ENCODE peak calls at places on chromosomes 11 and 22, in five cellular contexts. L is choroid plexus epithelial cell, F is GM23338, P is WERI-Rb-1, W is AG09319. C is an unnamed sample.

GRCh38 chr11:14773755-14774154 is 118.3 kb downstream of the CYP2R1 start:
- DNase-seq in W (no peak), P (no peak), F (peak), L (peak), C (peak)

GRCh38 chr11:38582151-38582550 is 1984.1 kb upstream of the RAG2 start:
- DNase-seq in W (no peak), P (no peak), F (no peak), L (peak), C (no peak)

GRCh38 chr11:35529971-35530495 is 4.6 kb upstream of the PAMR1 start:
- DNase-seq in P (no peak), W (peak), L (peak), F (no peak), C (no peak)

GRCh38 chr11:104826772-104827171 is 71.5 kb downstream of the CASP12 start:
- DNase-seq in P (no peak), W (no peak), L (no peak), F (no peak), C (no peak)

GRCh38 chr22:36160499-36160942 is at the start of gene APOL3:
- DNase-seq in L (peak), F (no peak), W (no peak), P (no peak), C (no peak)

GRCh38 chr11:45698777-45699497 is 33.5 kb upstream of the CHST1 start:
- DNase-seq in W (no peak), F (no peak), P (no peak), L (no peak), C (no peak)

GRCh38 chr11:130480166-130480565 is 31.7 kb downstream of the ADAMTS15 start:
- DNase-seq in F (no peak), L (peak), P (no peak), W (no peak), C (no peak)

GRCh38 chr22:50702821-50703725 is 30.4 kb downstream of the SHANK3 start:
- DNase-seq in L (no peak), P (no peak), F (no peak), W (no peak), C (no peak)

GRCh38 chr11:102120437-102120935 is 10.2 kb downstream of the YAP1 start:
- DNase-seq in W (no peak), F (peak), P (no peak), L (no peak), C (no peak)

GRCh38 chr22:37210041-37210803 is 2.1 kb downstream of the SSTR3 start:
- DNase-seq in P (no peak), F (no peak), L (no peak), W (no peak), C (no peak)

GRCh38 chr11:82676483-82677094 is 57.1 kb downstream of the FAM181B start:
- DNase-seq in F (peak), L (peak), P (no peak), W (no peak), C (no peak)

GRCh38 chr11:31958086-31958735 is 132.7 kb upstream of the RCN1 start:
- DNase-seq in W (no peak), F (peak), L (peak), P (peak), C (peak)

GRCh38 chr11:12769834-12770345 is 95.7 kb downstream of the TEAD1 start:
- DNase-seq in W (no peak), P (no peak), L (peak), F (peak), C (no peak)

GRCh38 chr11:112731538-112731937 is 229.7 kb upstream of the NCAM1 start:
- DNase-seq in F (no peak), P (no peak), L (no peak), W (no peak), C (no peak)

GRCh38 chr11:46363031-46363407 is 15.8 kb downstream of the DGKZ start:
- DNase-seq in P (peak), W (no peak), L (peak), F (no peak), C (peak)

GRCh38 chr22:20637740-20638139 is 130.3 kb downstream of the MED15 start:
- DNase-seq in W (no peak), L (no peak), P (no peak), F (no peak), C (no peak)

GRCh38 chr11:124543145-124543544 is 309 bp downstream of the OR8B12 start:
- DNase-seq in W (no peak), L (no peak), P (no peak), F (no peak), C (no peak)

GRCh38 chr11:719214-720016 is 13.4 kb downstream of the EPS8L2 start:
- DNase-seq in P (no peak), F (no peak), W (no peak), L (no peak), C (no peak)

GRCh38 chr11:23314162-23314561 is 453.9 kb upstream of the CCDC179 start:
- DNase-seq in W (no peak), P (no peak), L (no peak), F (no peak), C (no peak)

GRCh38 chr11:70494559-70495350 is 96.4 kb downstream of the CTTN start:
- DNase-seq in F (no peak), L (no peak), P (no peak), W (no peak), C (no peak)

GRCh38 chr22:43315687-43316217 is 27.4 kb downstream of the SCUBE1 start:
- DNase-seq in F (no peak), W (no peak), L (no peak), P (no peak), C (no peak)

GRCh38 chr22:37769056-37769455 is 38.7 kb upstream of the GCAT start:
- DNase-seq in P (no peak), W (no peak), L (no peak), F (no peak), C (no peak)

GRCh38 chr11:59417023-59417422 is 9.2 kb downstream of the OR5A2 start:
- DNase-seq in P (no peak), L (no peak), W (no peak), F (no peak), C (no peak)

GRCh38 chr11:33894402-33894754 is 2.5 kb upstream of the LMO2 start:
- DNase-seq in W (no peak), L (no peak), P (no peak), F (no peak), C (no peak)

GRCh38 chr11:61549662-61550568 is 31.0 kb downstream of the SYT7 start:
- DNase-seq in F (no peak), W (no peak), P (no peak), L (no peak), C (no peak)

GRCh38 chr11:130609121-130610035 is 160.9 kb downstream of the ADAMTS15 start:
- DNase-seq in W (no peak), F (peak), L (peak), P (no peak), C (no peak)

GRCh38 chr11:118565062-118565461 is 669 bp downstream of the IFT46 start:
- DNase-seq in F (peak), W (no peak), P (no peak), L (no peak), C (no peak)

GRCh38 chr22:43867839-43868652 is 5.7 kb upstream of the SULT4A1 start:
- DNase-seq in W (peak), L (peak), F (peak), P (peak), C (peak)

GRCh38 chr11:19675397-19675796 is 37.2 kb upstream of the NAV2 start:
- DNase-seq in L (no peak), P (no peak), F (no peak), W (no peak), C (no peak)

GRCh38 chr11:71255323-71255722 is 2.9 kb upstream of the SHANK2 start:
- DNase-seq in L (no peak), P (no peak), W (no peak), F (peak), C (no peak)

GRCh38 chr22:24728790-24729637 is 45.5 kb downstream of the PIWIL3 start:
- DNase-seq in W (no peak), L (peak), F (peak), P (no peak), C (peak)

GRCh38 chr11:45665206-45665932 is at the start of gene CHST1:
- DNase-seq in L (peak), W (no peak), F (peak), P (peak), C (peak)

GRCh38 chr22:29004647-29005371 is 56.8 kb downstream of the C22orf31 start:
- DNase-seq in P (peak), F (peak), L (peak), W (no peak), C (peak)

GRCh38 chr22:26986884-26987283 is 329.5 kb downstream of the MIAT start:
- DNase-seq in F (no peak), P (no peak), L (no peak), W (no peak), C (no peak)

GRCh38 chr11:27735281-27735680 is 35.0 kb upstream of the BDNF start:
- DNase-seq in P (no peak), W (no peak), L (peak), F (no peak), C (no peak)

GRCh38 chr22:35732116-35732515 is 14.4 kb downstream of the APOL5 start:
- DNase-seq in F (no peak), P (no peak), L (no peak), W (no peak), C (no peak)

GRCh38 chr22:38203090-38203810 is 1.5 kb downstream of the MAFF start:
- DNase-seq in P (peak), W (no peak), F (peak), L (peak), C (no peak)

GRCh38 chr22:28799834-28800307 is 498 bp downstream of the XBP1 start:
- DNase-seq in F (peak), L (peak), P (peak), W (peak), C (peak)

GRCh38 chr11:36729765-36730164 is 131.7 kb upstream of the RAG2 start:
- DNase-seq in W (no peak), L (no peak), F (no peak), P (no peak), C (no peak)

GRCh38 chr11:44309483-44310197 is at the start of gene ALX4:
- DNase-seq in P (no peak), F (peak), W (no peak), L (no peak), C (no peak)
- TF ChIP-seq CTCF in P (no peak), F (no peak), W (no peak), L (no peak), C (no peak)

GRCh38 chr11:117445097-117445658 is 117.5 kb downstream of the CEP164 start:
- DNase-seq in L (no peak), P (no peak), F (no peak), W (no peak), C (no peak)

GRCh38 chr11:117442049-117442868 is 114.6 kb downstream of the CEP164 start:
- DNase-seq in L (no peak), P (no peak), W (no peak), F (no peak), C (no peak)

GRCh38 chr11:117444256-117445096 is 116.8 kb downstream of the CEP164 start:
- DNase-seq in F (no peak), L (no peak), W (no peak), P (no peak), C (no peak)

GRCh38 chr11:117442869-117443239 is 115.2 kb downstream of the CEP164 start:
- DNase-seq in F (no peak), L (no peak), W (no peak), P (no peak), C (no peak)

GRCh38 chr11:117443269-117444186 is 115.9 kb downstream of the CEP164 start:
- DNase-seq in P (peak), W (no peak), F (peak), L (peak), C (peak)
- TF ChIP-seq CTCF in P (peak), W (peak), F (peak), L (peak), C (peak)

GRCh38 chr11:108586600-108586999 is 7.0 kb downstream of the EXPH5 start:
- DNase-seq in W (no peak), F (no peak), L (no peak), P (no peak), C (no peak)

GRCh38 chr11:108584973-108585372 is 8.6 kb downstream of the EXPH5 start:
- DNase-seq in L (no peak), F (no peak), W (no peak), P (no peak), C (no peak)

GRCh38 chr11:108587109-108587508 is 6.5 kb downstream of the EXPH5 start:
- DNase-seq in F (no peak), W (no peak), P (no peak), L (no peak), C (no peak)

GRCh38 chr11:108589136-108589535 is 4.4 kb downstream of the EXPH5 start:
- DNase-seq in F (no peak), W (no peak), L (no peak), P (no peak), C (peak)

GRCh38 chr11:108588287-108588686 is 5.3 kb downstream of the EXPH5 start:
- DNase-seq in F (no peak), W (no peak), L (no peak), P (no peak), C (no peak)
- TF ChIP-seq CTCF in F (peak), W (no peak), L (no peak), P (no peak), C (no peak)

GRCh38 chr22:46001046-46001425 is 24.1 kb upstream of the WNT7B start:
- DNase-seq in W (no peak), F (no peak), L (peak), P (no peak), C (no peak)
- TF ChIP-seq CTCF in W (peak), F (peak), L (peak), P (peak), C (no peak)

GRCh38 chr22:32353292-32353691 is 4.4 kb upstream of the RFPL3 start:
- DNase-seq in F (peak), W (no peak), L (no peak), P (no peak), C (no peak)

GRCh38 chr22:32354360-32355351 is 3.0 kb upstream of the RFPL3 start:
- DNase-seq in W (no peak), L (peak), P (no peak), F (peak), C (no peak)

GRCh38 chr22:32352681-32353080 is 5.0 kb upstream of the RFPL3 start:
- DNase-seq in W (no peak), L (no peak), F (peak), P (no peak), C (no peak)

GRCh38 chr22:32353840-32354239 is 3.8 kb upstream of the RFPL3 start:
- DNase-seq in F (no peak), P (no peak), W (no peak), L (no peak), C (no peak)

DNA sequence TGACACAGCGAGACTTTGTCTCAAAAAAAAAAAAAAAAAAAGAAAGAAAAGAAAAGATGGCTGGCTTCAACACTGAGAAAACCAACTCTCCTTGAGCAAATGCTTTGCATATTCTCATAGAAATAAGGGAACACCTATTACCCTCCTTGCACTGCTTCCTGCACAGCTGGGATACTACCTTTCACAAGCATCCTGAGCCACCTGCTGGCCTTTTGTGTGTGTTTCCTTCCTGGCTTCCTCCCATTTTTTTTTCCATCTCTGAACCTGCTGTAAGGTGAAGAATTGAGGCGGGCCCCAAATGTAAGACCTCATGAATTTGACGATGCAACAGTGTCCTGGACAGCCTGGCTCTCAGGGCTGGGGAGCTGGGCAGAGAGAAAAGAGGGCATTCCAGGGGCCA is 1.9 kb upstream of the RFPL3 start:
- DNase-seq in W (no peak), F (peak), L (peak), P (peak), C (no peak)
- TF ChIP-seq CTCF in W (no peak), F (peak), L (peak), P (peak), C (no peak)

DNA sequence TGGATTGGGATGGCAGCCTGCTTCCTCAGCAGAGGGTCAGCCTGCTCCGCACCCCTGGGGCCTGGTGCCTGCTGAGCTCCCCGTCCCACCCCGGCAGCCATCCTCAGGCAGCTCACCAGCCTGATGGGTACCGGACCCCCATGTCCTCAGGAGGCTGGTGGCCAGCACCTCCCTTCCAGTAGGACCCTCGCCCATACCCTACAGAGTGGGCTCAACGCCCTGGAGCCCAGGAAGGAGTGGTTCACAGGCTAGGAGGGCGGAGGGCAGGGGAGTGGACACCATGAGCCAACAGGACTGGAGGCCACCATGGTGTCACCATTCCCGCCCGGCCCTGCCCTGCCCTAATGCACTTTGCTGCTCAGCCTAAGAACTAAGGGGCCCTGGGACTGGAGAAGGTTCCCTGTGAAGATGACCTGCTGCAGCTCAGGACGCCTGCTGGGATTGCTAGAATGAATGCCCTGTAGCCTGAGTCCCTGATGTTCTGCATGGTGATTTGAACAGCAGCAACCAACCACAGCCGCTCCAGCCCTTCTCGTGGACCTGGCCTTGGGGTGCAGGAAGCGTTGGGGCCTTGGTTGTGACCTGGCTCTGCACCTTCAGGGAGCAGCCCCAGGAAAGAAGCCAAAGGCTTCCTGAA is 1080.8 kb downstream of the BRD1 start:
- DNase-seq in L (no peak), W (no peak), P (no peak), F (no peak), C (peak)
- TF ChIP-seq CTCF in L (no peak), W (no peak), P (no peak), F (no peak), C (no peak)